ENCODE peak calls at places on chromosomes 3 and 15, in ten cellular contexts. One of them, this sample, is unnamed.

GRCh38 chr15:48371550-48371949 is 40.3 kb downstream of the DUT start:
- DNase-seq in B cell: no peak
- DNase-seq in ovary: no peak
- DNase-seq in AG04450: no peak
- DNase-seq in GM12864: no peak
- DNase-seq in testis: no peak
- DNase-seq in suprapubic skin: no peak
- DNase-seq in BE2C: no peak
- DNase-seq in endothelial cell of umbilical vein: no peak
- DNase-seq in astrocyte of the spinal cord: no peak
- DNase-seq in this sample: no peak

GRCh38 chr3:147651107-147651506 is 241.9 kb downstream of the ZIC1 start:
- DNase-seq in endothelial cell of umbilical vein: no peak
- DNase-seq in astrocyte of the spinal cord: peak
- DNase-seq in B cell: no peak
- DNase-seq in testis: no peak
- DNase-seq in BE2C: peak
- DNase-seq in GM12864: no peak
- DNase-seq in suprapubic skin: no peak
- DNase-seq in ovary: no peak
- DNase-seq in AG04450: no peak
- DNase-seq in this sample: no peak

GRCh38 chr15:90561344-90562244 is 31.9 kb downstream of the CRTC3 start:
- DNase-seq in astrocyte of the spinal cord: peak
- DNase-seq in BE2C: no peak
- DNase-seq in GM12864: no peak
- DNase-seq in B cell: peak
- DNase-seq in AG04450: peak
- DNase-seq in suprapubic skin: no peak
- DNase-seq in ovary: no peak
- DNase-seq in testis: no peak
- DNase-seq in endothelial cell of umbilical vein: no peak
- DNase-seq in this sample: no peak

GRCh38 chr3:194828126-194828525 is 142.4 kb downstream of the FAM43A start:
- DNase-seq in ovary: no peak
- DNase-seq in endothelial cell of umbilical vein: no peak
- DNase-seq in AG04450: no peak
- DNase-seq in BE2C: no peak
- DNase-seq in GM12864: no peak
- DNase-seq in astrocyte of the spinal cord: no peak
- DNase-seq in testis: no peak
- DNase-seq in suprapubic skin: no peak
- DNase-seq in B cell: no peak
- DNase-seq in this sample: no peak

GRCh38 chr15:76823903-76824302 is 81.2 kb downstream of the SCAPER start:
- DNase-seq in astrocyte of the spinal cord: no peak
- DNase-seq in ovary: no peak
- DNase-seq in testis: no peak
- DNase-seq in suprapubic skin: no peak
- DNase-seq in B cell: no peak
- DNase-seq in AG04450: no peak
- DNase-seq in endothelial cell of umbilical vein: no peak
- DNase-seq in BE2C: no peak
- DNase-seq in GM12864: no peak
- DNase-seq in this sample: no peak

GRCh38 chr3:100185847-100186246 is 71.5 kb upstream of the FILIP1L start:
- DNase-seq in astrocyte of the spinal cord: no peak
- DNase-seq in suprapubic skin: no peak
- DNase-seq in GM12864: no peak
- DNase-seq in testis: no peak
- DNase-seq in B cell: no peak
- DNase-seq in BE2C: no peak
- DNase-seq in AG04450: no peak
- DNase-seq in ovary: no peak
- DNase-seq in endothelial cell of umbilical vein: no peak
- DNase-seq in this sample: no peak

GRCh38 chr3:71997066-71997653 is 212.2 kb upstream of the PROK2 start:
- DNase-seq in endothelial cell of umbilical vein: no peak
- DNase-seq in testis: no peak
- DNase-seq in B cell: no peak
- DNase-seq in GM12864: no peak
- DNase-seq in ovary: no peak
- DNase-seq in astrocyte of the spinal cord: no peak
- DNase-seq in BE2C: no peak
- DNase-seq in suprapubic skin: no peak
- DNase-seq in AG04450: no peak
- DNase-seq in this sample: no peak

GRCh38 chr15:31440754-31441298 is 114.2 kb downstream of the KLF13 start:
- DNase-seq in astrocyte of the spinal cord: peak
- DNase-seq in AG04450: no peak
- DNase-seq in testis: peak
- DNase-seq in suprapubic skin: peak
- DNase-seq in B cell: no peak
- DNase-seq in endothelial cell of umbilical vein: peak
- DNase-seq in BE2C: peak
- DNase-seq in GM12864: no peak
- DNase-seq in ovary: peak
- DNase-seq in this sample: no peak

GRCh38 chr15:67189326-67190051 is 65.0 kb downstream of the AAGAB start:
- DNase-seq in astrocyte of the spinal cord: no peak
- DNase-seq in AG04450: no peak
- DNase-seq in B cell: no peak
- DNase-seq in suprapubic skin: peak
- DNase-seq in endothelial cell of umbilical vein: no peak
- DNase-seq in BE2C: no peak
- DNase-seq in GM12864: no peak
- DNase-seq in ovary: peak
- DNase-seq in testis: peak
- DNase-seq in this sample: no peak

GRCh38 chr3:39718674-39719595 is 90.5 kb upstream of the MYRIP start:
- DNase-seq in AG04450: no peak
- DNase-seq in GM12864: no peak
- DNase-seq in BE2C: peak
- DNase-seq in testis: no peak
- DNase-seq in ovary: no peak
- DNase-seq in suprapubic skin: no peak
- DNase-seq in endothelial cell of umbilical vein: peak
- DNase-seq in astrocyte of the spinal cord: peak
- DNase-seq in B cell: no peak
- DNase-seq in this sample: no peak

GRCh38 chr3:110568246-110568645 is 503.4 kb upstream of the NECTIN3 start:
- DNase-seq in ovary: no peak
- DNase-seq in testis: no peak
- DNase-seq in endothelial cell of umbilical vein: peak
- DNase-seq in BE2C: no peak
- DNase-seq in AG04450: peak
- DNase-seq in B cell: no peak
- DNase-seq in suprapubic skin: no peak
- DNase-seq in GM12864: no peak
- DNase-seq in astrocyte of the spinal cord: peak
- DNase-seq in this sample: no peak

GRCh38 chr3:122101646-122102045 is 46.5 kb downstream of the CD86 start:
- DNase-seq in suprapubic skin: no peak
- DNase-seq in B cell: no peak
- DNase-seq in astrocyte of the spinal cord: peak
- DNase-seq in ovary: no peak
- DNase-seq in endothelial cell of umbilical vein: peak
- DNase-seq in testis: no peak
- DNase-seq in AG04450: peak
- DNase-seq in BE2C: peak
- DNase-seq in GM12864: no peak
- DNase-seq in this sample: no peak

GRCh38 chr3:82055792-82056191 is 294.3 kb upstream of the GBE1 start:
- DNase-seq in endothelial cell of umbilical vein: peak
- DNase-seq in AG04450: no peak
- DNase-seq in GM12864: no peak
- DNase-seq in testis: no peak
- DNase-seq in suprapubic skin: no peak
- DNase-seq in BE2C: no peak
- DNase-seq in ovary: no peak
- DNase-seq in astrocyte of the spinal cord: peak
- DNase-seq in B cell: no peak
- DNase-seq in this sample: no peak

GRCh38 chr15:64247535-64247905 is 84.7 kb upstream of the PPIB start:
- DNase-seq in suprapubic skin: no peak
- DNase-seq in BE2C: no peak
- DNase-seq in AG04450: no peak
- DNase-seq in GM12864: no peak
- DNase-seq in ovary: no peak
- DNase-seq in testis: no peak
- DNase-seq in B cell: no peak
- DNase-seq in astrocyte of the spinal cord: no peak
- DNase-seq in endothelial cell of umbilical vein: peak
- DNase-seq in this sample: no peak

GRCh38 chr3:42489937-42490227 is 12.6 kb upstream of the VIPR1 start:
- DNase-seq in AG04450: no peak
- DNase-seq in BE2C: no peak
- DNase-seq in GM12864: no peak
- DNase-seq in testis: no peak
- DNase-seq in ovary: no peak
- DNase-seq in suprapubic skin: no peak
- DNase-seq in B cell: no peak
- DNase-seq in endothelial cell of umbilical vein: no peak
- DNase-seq in astrocyte of the spinal cord: no peak
- DNase-seq in this sample: no peak

GRCh38 chr3:58526124-58526957 is 10.6 kb downstream of the ACOX2 start:
- DNase-seq in GM12864: no peak
- DNase-seq in suprapubic skin: no peak
- DNase-seq in astrocyte of the spinal cord: peak
- DNase-seq in ovary: no peak
- DNase-seq in AG04450: peak
- DNase-seq in B cell: no peak
- DNase-seq in BE2C: no peak
- DNase-seq in endothelial cell of umbilical vein: peak
- DNase-seq in testis: no peak
- DNase-seq in this sample: no peak

GRCh38 chr3:39275963-39276593 is 3.8 kb downstream of the CX3CR1 start:
- DNase-seq in ovary: no peak
- DNase-seq in endothelial cell of umbilical vein: no peak
- DNase-seq in AG04450: no peak
- DNase-seq in BE2C: no peak
- DNase-seq in astrocyte of the spinal cord: no peak
- DNase-seq in GM12864: no peak
- DNase-seq in testis: no peak
- DNase-seq in suprapubic skin: no peak
- DNase-seq in B cell: no peak
- DNase-seq in this sample: no peak

GRCh38 chr3:51539291-51539891 is 872 bp downstream of the RAD54L2 start:
- DNase-seq in suprapubic skin: peak
- DNase-seq in GM12864: no peak
- DNase-seq in ovary: no peak
- DNase-seq in testis: peak
- DNase-seq in BE2C: no peak
- DNase-seq in AG04450: no peak
- DNase-seq in astrocyte of the spinal cord: peak
- DNase-seq in B cell: no peak
- DNase-seq in endothelial cell of umbilical vein: peak
- DNase-seq in this sample: peak
- TF ChIP-seq CTCF in suprapubic skin: no peak
- TF ChIP-seq CTCF in GM12864: no peak
- TF ChIP-seq CTCF in ovary: no peak
- TF ChIP-seq CTCF in testis: no peak
- TF ChIP-seq CTCF in BE2C: no peak
- TF ChIP-seq CTCF in AG04450: no peak
- TF ChIP-seq CTCF in astrocyte of the spinal cord: no peak
- TF ChIP-seq CTCF in B cell: no peak
- TF ChIP-seq CTCF in endothelial cell of umbilical vein: no peak
- TF ChIP-seq CTCF in this sample: no peak

GRCh38 chr3:125437631-125438435 is 62.7 kb upstream of the ZNF148 start:
- DNase-seq in BE2C: peak
- DNase-seq in endothelial cell of umbilical vein: peak
- DNase-seq in astrocyte of the spinal cord: peak
- DNase-seq in ovary: peak
- DNase-seq in B cell: peak
- DNase-seq in GM12864: no peak
- DNase-seq in testis: peak
- DNase-seq in suprapubic skin: no peak
- DNase-seq in AG04450: no peak
- DNase-seq in this sample: peak
- TF ChIP-seq CTCF in BE2C: peak
- TF ChIP-seq CTCF in endothelial cell of umbilical vein: peak
- TF ChIP-seq CTCF in astrocyte of the spinal cord: peak
- TF ChIP-seq CTCF in ovary: peak
- TF ChIP-seq CTCF in B cell: peak
- TF ChIP-seq CTCF in GM12864: peak
- TF ChIP-seq CTCF in testis: peak
- TF ChIP-seq CTCF in suprapubic skin: peak
- TF ChIP-seq CTCF in AG04450: peak
- TF ChIP-seq CTCF in this sample: peak

GRCh38 chr15:40925863-40926658 is 3.1 kb upstream of the DLL4 start:
- DNase-seq in B cell: no peak
- DNase-seq in ovary: no peak
- DNase-seq in BE2C: no peak
- DNase-seq in AG04450: no peak
- DNase-seq in GM12864: no peak
- DNase-seq in astrocyte of the spinal cord: no peak
- DNase-seq in suprapubic skin: no peak
- DNase-seq in endothelial cell of umbilical vein: no peak
- DNase-seq in testis: no peak
- DNase-seq in this sample: peak
- TF ChIP-seq CTCF in B cell: no peak
- TF ChIP-seq CTCF in ovary: no peak
- TF ChIP-seq CTCF in BE2C: no peak
- TF ChIP-seq CTCF in AG04450: no peak
- TF ChIP-seq CTCF in GM12864: no peak
- TF ChIP-seq CTCF in astrocyte of the spinal cord: no peak
- TF ChIP-seq CTCF in suprapubic skin: no peak
- TF ChIP-seq CTCF in endothelial cell of umbilical vein: no peak
- TF ChIP-seq CTCF in testis: no peak
- TF ChIP-seq CTCF in this sample: no peak

GRCh38 chr15:95603802-95604201 is 726.7 kb upstream of the NR2F2 start:
- DNase-seq in endothelial cell of umbilical vein: peak
- DNase-seq in testis: no peak
- DNase-seq in AG04450: no peak
- DNase-seq in B cell: no peak
- DNase-seq in BE2C: no peak
- DNase-seq in suprapubic skin: no peak
- DNase-seq in GM12864: no peak
- DNase-seq in ovary: no peak
- DNase-seq in astrocyte of the spinal cord: no peak
- DNase-seq in this sample: no peak

GRCh38 chr15:95598456-95598855 is 732.0 kb upstream of the NR2F2 start:
- DNase-seq in AG04450: no peak
- DNase-seq in ovary: no peak
- DNase-seq in astrocyte of the spinal cord: no peak
- DNase-seq in endothelial cell of umbilical vein: no peak
- DNase-seq in testis: no peak
- DNase-seq in B cell: no peak
- DNase-seq in suprapubic skin: no peak
- DNase-seq in GM12864: no peak
- DNase-seq in BE2C: no peak
- DNase-seq in this sample: no peak

GRCh38 chr15:95600884-95601283 is 729.6 kb upstream of the NR2F2 start:
- DNase-seq in B cell: no peak
- DNase-seq in AG04450: no peak
- DNase-seq in testis: no peak
- DNase-seq in suprapubic skin: no peak
- DNase-seq in BE2C: no peak
- DNase-seq in astrocyte of the spinal cord: no peak
- DNase-seq in ovary: no peak
- DNase-seq in endothelial cell of umbilical vein: no peak
- DNase-seq in GM12864: no peak
- DNase-seq in this sample: no peak

GRCh38 chr15:95601525-95601924 is 729.0 kb upstream of the NR2F2 start:
- DNase-seq in GM12864: no peak
- DNase-seq in B cell: no peak
- DNase-seq in endothelial cell of umbilical vein: no peak
- DNase-seq in BE2C: no peak
- DNase-seq in ovary: no peak
- DNase-seq in astrocyte of the spinal cord: no peak
- DNase-seq in AG04450: no peak
- DNase-seq in testis: no peak
- DNase-seq in suprapubic skin: no peak
- DNase-seq in this sample: no peak

GRCh38 chr15:95600367-95600766 is 730.1 kb upstream of the NR2F2 start:
- DNase-seq in B cell: no peak
- DNase-seq in GM12864: no peak
- DNase-seq in ovary: no peak
- DNase-seq in astrocyte of the spinal cord: no peak
- DNase-seq in testis: no peak
- DNase-seq in suprapubic skin: no peak
- DNase-seq in endothelial cell of umbilical vein: no peak
- DNase-seq in BE2C: no peak
- DNase-seq in AG04450: no peak
- DNase-seq in this sample: no peak
- TF ChIP-seq CTCF in B cell: no peak
- TF ChIP-seq CTCF in GM12864: no peak
- TF ChIP-seq CTCF in ovary: no peak
- TF ChIP-seq CTCF in astrocyte of the spinal cord: no peak
- TF ChIP-seq CTCF in testis: no peak
- TF ChIP-seq CTCF in suprapubic skin: no peak
- TF ChIP-seq CTCF in endothelial cell of umbilical vein: no peak
- TF ChIP-seq CTCF in BE2C: no peak
- TF ChIP-seq CTCF in AG04450: no peak
- TF ChIP-seq CTCF in this sample: no peak

This sample was measured in glutamatergic neuron.